ENCODE peak calls at places on chromosomes 11 and 22, in five cellular contexts. A is GM20000, P is sciatic nerve, B is adrenal gland, W is sigmoid colon. V is an unnamed sample.
A peak's percentile ranks its signal among the peaks of the same experiment; 100 is the strongest.

GRCh38 chr22:25176175-25176574 is 23.5 kb upstream of the CRYBB3 start:
- DNase-seq in A (no peak), W (no peak), B (no peak), P (no peak), V (no peak)

GRCh38 chr11:74731301-74732094 is at the start of gene CHRDL2:
- DNase-seq in A (no peak), B (no peak), W (no peak), P (no peak), V (no peak)

GRCh38 chr11:114201219-114201618 is 95.0 kb upstream of the NNMT start:
- DNase-seq in P (no peak), A (no peak), W (no peak), B (no peak), V (no peak)

GRCh38 chr11:17439316-17439782 is 37.3 kb downstream of the ABCC8 start:
- DNase-seq in P (no peak), A (no peak), B (no peak), W (no peak), V (no peak)

GRCh38 chr22:30562391-30562790 is 12.1 kb downstream of the GAL3ST1 start:
- DNase-seq in P (no peak), A (no peak), W (no peak), B (no peak), V (no peak)

GRCh38 chr22:40525250-40525884 is 111.2 kb downstream of the MRTFA start:
- DNase-seq in P (no peak), A (no peak), B (peak; percentile 54), W (no peak), V (no peak)

GRCh38 chr11:705646-706438 is at the start of gene EPS8L2:
- DNase-seq in W (peak; percentile 72), B (no peak), P (no peak), A (peak; percentile 70), V (no peak)

GRCh38 chr22:20957691-20958440 is 9.2 kb upstream of the AIFM3 start:
- DNase-seq in B (no peak), P (no peak), A (peak; percentile 81), W (no peak), V (no peak)

GRCh38 chr11:23988381-23989006 is 508.4 kb upstream of the LUZP2 start:
- DNase-seq in B (no peak), W (no peak), A (no peak), P (no peak), V (no peak)

GRCh38 chr22:26585104-26585790 is 4.7 kb downstream of the TPST2 start:
- DNase-seq in W (peak; percentile 60), B (peak; percentile 72), P (peak; percentile 68), A (no peak), V (peak; percentile 73)

GRCh38 chr11:64856382-64857227 is 12.2 kb upstream of the CDC42BPG start:
- DNase-seq in W (peak; percentile 91), A (no peak), B (peak; percentile 66), P (no peak), V (peak; percentile 57)

GRCh38 chr22:48700566-48701295 is 1126.9 kb downstream of the BRD1 start:
- DNase-seq in P (no peak), A (no peak), B (no peak), W (no peak), V (no peak)

GRCh38 chr22:27775087-27775697 is 26.4 kb downstream of the MN1 start:
- DNase-seq in W (no peak), P (no peak), A (no peak), B (no peak), V (no peak)

GRCh38 chr22:29314074-29314473 is 1.4 kb downstream of the RASL10A start:
- DNase-seq in A (peak; percentile 65), W (no peak), B (no peak), P (no peak), V (no peak)

GRCh38 chr22:26892401-26893033 is 235.1 kb downstream of the MIAT start:
- DNase-seq in W (peak; percentile 72), A (no peak), B (peak; percentile 32), P (no peak), V (no peak)

GRCh38 chr11:107998761-107999160 is 9.9 kb upstream of the CUL5 start:
- DNase-seq in W (no peak), P (no peak), A (no peak), B (no peak), V (no peak)

V was measured in amniotic stem cell.